ENCODE peak calls at places on chromosome 4, in ten cellular contexts. M is naive thymus-derived CD8-positive, alpha-beta T cell; K is endodermal cell; L is astrocyte of the hippocampus; W is NCI-H524; B is Right ventricle myocardium inferior; Q is AG08396; J is stimulated activated naive CD8-positive, alpha-beta T cell treated with anti-CD3 and anti-CD28 coated beads, Interleukin-15, amount 100 ng/mL, for 72 hours; I is lower lobe of right lung; R is DMS79 treated with DMSO at 0.1 percent for 48 hours. E is an unnamed sample.

GRCh38 chr4:172830295-172830764 is 338.3 kb upstream of the GALNT7 start:
- DNase-seq in W (no peak), I (no peak), Q (peak), M (no peak), K (no peak), J (no peak), R (no peak), B (no peak), L (peak), E (no peak)

GRCh38 chr4:16897351-16897750 is 1.1 kb downstream of the LDB2 start:
- DNase-seq in R (no peak), K (peak), Q (peak), M (no peak), J (no peak), I (no peak), W (no peak), B (no peak), L (peak), E (no peak)

GRCh38 chr4:149161247-149161646 is 654.4 kb downstream of the IQCM start:
- DNase-seq in M (no peak), K (no peak), I (no peak), J (no peak), L (peak), W (no peak), Q (peak), R (no peak), B (no peak), E (no peak)

GRCh38 chr4:8831221-8832129 is 40.2 kb downstream of the HMX1 start:
- DNase-seq in Q (no peak), K (peak), M (no peak), L (no peak), W (no peak), B (no peak), R (no peak), J (no peak), I (peak), E (peak)

GRCh38 chr4:56880572-56880971 is 27.1 kb upstream of the REST start:
- DNase-seq in W (no peak), R (no peak), Q (no peak), B (no peak), K (no peak), L (no peak), I (no peak), J (no peak), M (no peak), E (no peak)

GRCh38 chr4:54475546-54475945 is 182.2 kb upstream of the KIT start:
- DNase-seq in Q (no peak), W (no peak), B (no peak), M (no peak), J (no peak), L (peak), R (no peak), K (no peak), I (no peak), E (no peak)

GRCh38 chr4:54525602-54526001 is 132.2 kb upstream of the KIT start:
- DNase-seq in K (no peak), W (no peak), Q (peak), I (no peak), R (no peak), B (no peak), J (no peak), L (peak), M (no peak), E (no peak)

GRCh38 chr4:167897116-167897515 is 195.2 kb upstream of the ANXA10 start:
- DNase-seq in I (no peak), Q (peak), R (no peak), L (peak), J (no peak), W (no peak), K (peak), M (no peak), B (no peak), E (no peak)

GRCh38 chr4:123168812-123169211 is 227.8 kb upstream of the SPRY1 start:
- DNase-seq in J (no peak), W (no peak), Q (no peak), I (no peak), K (no peak), R (no peak), M (no peak), B (no peak), L (peak), E (no peak)

GRCh38 chr4:52265781-52266525 is 214.8 kb downstream of the SPATA18 start:
- DNase-seq in W (peak), I (no peak), Q (no peak), R (no peak), B (no peak), M (no peak), K (peak), L (no peak), J (no peak), E (no peak)

GRCh38 chr4:182310316-182310715 is 67.1 kb downstream of the TENM3 start:
- DNase-seq in I (no peak), J (no peak), R (no peak), Q (no peak), M (no peak), B (no peak), W (no peak), L (no peak), K (no peak), E (no peak)

GRCh38 chr4:18937080-18937479 is 915.5 kb upstream of the LCORL start:
- DNase-seq in R (no peak), M (no peak), I (no peak), L (no peak), K (no peak), J (no peak), W (no peak), B (no peak), Q (no peak), E (no peak)

GRCh38 chr4:184824081-184824775 is 1.5 kb downstream of the ACSL1 start:
- DNase-seq in W (no peak), B (no peak), Q (no peak), K (no peak), R (no peak), L (no peak), J (peak), I (no peak), M (no peak), E (no peak)

GRCh38 chr4:1246901-1247810 is 1.8 kb downstream of the CTBP1 start:
- DNase-seq in W (no peak), I (peak), J (peak), R (no peak), B (peak), L (peak), K (peak), Q (peak), M (peak), E (peak)

GRCh38 chr4:176469546-176469945 is 149.8 kb downstream of the SPCS3 start:
- DNase-seq in W (no peak), M (no peak), B (no peak), J (no peak), R (no peak), K (no peak), Q (no peak), L (no peak), I (no peak), E (no peak)

GRCh38 chr4:47002593-47002992 is 9.2 kb upstream of the GABRA4 start:
- DNase-seq in L (peak), B (no peak), M (no peak), W (no peak), Q (peak), K (no peak), R (no peak), I (no peak), J (no peak), E (no peak)

GRCh38 chr4:111957992-111958391 is 187.3 kb upstream of the FAM241A start:
- DNase-seq in I (no peak), M (no peak), W (no peak), J (no peak), K (no peak), L (no peak), Q (no peak), R (no peak), B (no peak), E (no peak)

GRCh38 chr4:121270384-121270783 is 106.3 kb upstream of the TNIP3 start:
- DNase-seq in Q (no peak), J (no peak), M (no peak), K (no peak), W (no peak), R (no peak), B (no peak), L (no peak), I (no peak), E (no peak)

GRCh38 chr4:103100691-103101090 is 1.1 kb upstream of the BDH2 start:
- DNase-seq in J (no peak), B (no peak), R (no peak), W (no peak), L (no peak), K (peak), I (no peak), Q (no peak), M (no peak), E (no peak)

GRCh38 chr4:122711893-122712292 is 20.6 kb upstream of the BBS12 start:
- DNase-seq in W (no peak), Q (no peak), M (no peak), L (no peak), K (no peak), B (no peak), R (no peak), I (no peak), J (no peak), E (no peak)

GRCh38 chr4:109472343-109472761 is 38.7 kb downstream of the SEC24B start:
- DNase-seq in M (no peak), B (no peak), K (no peak), L (peak), I (no peak), J (no peak), R (no peak), W (no peak), Q (peak), E (no peak)

GRCh38 chr4:45957353-45957752 is 166.5 kb downstream of the GABRG1 start:
- DNase-seq in M (no peak), B (no peak), K (no peak), I (no peak), R (no peak), Q (no peak), L (no peak), J (no peak), W (no peak), E (no peak)

GRCh38 chr4:55087016-55087929 is 38.1 kb downstream of the KDR start:
- DNase-seq in I (no peak), M (no peak), Q (no peak), K (no peak), R (no peak), L (peak), W (no peak), J (no peak), B (no peak), E (no peak)